ENCODE peak calls at places on chromosomes 11 and 22, in four cellular contexts. N, U, H and P are unnamed samples.

GRCh38 chr22:17060126-17060525 is 24.7 kb upstream of the IL17RA start:
- DNase-seq in N (no peak), U (no peak), H (no peak), P (no peak)

GRCh38 chr11:11976476-11977187 is 31.8 kb downstream of the DKK3 start:
- DNase-seq in N (peak), U (no peak), H (no peak), P (no peak)

GRCh38 chr11:110438017-110438416 is 8.3 kb downstream of the FDX1 start:
- DNase-seq in N (no peak), U (no peak), H (no peak), P (no peak)

GRCh38 chr11:112634551-112634950 is 326.7 kb upstream of the NCAM1 start:
- DNase-seq in N (no peak), U (no peak), H (no peak), P (no peak)

GRCh38 chr11:73335204-73335923 is 27.3 kb downstream of the ARHGEF17 start:
- DNase-seq in N (peak), U (no peak), H (peak), P (peak)

GRCh38 chr11:120123946-120124345 is 14.0 kb downstream of the TRIM29 start:
- DNase-seq in N (peak), U (no peak), H (no peak), P (no peak)

GRCh38 chr11:119015054-119015611 is 3.0 kb downstream of the RPS25 start:
- DNase-seq in N (no peak), U (no peak), H (no peak), P (no peak)

GRCh38 chr11:104653011-104653806 is 245.1 kb downstream of the CASP12 start:
- DNase-seq in N (peak), U (no peak), H (no peak), P (no peak)

GRCh38 chr22:43337385-43337784 is 5.8 kb downstream of the SCUBE1 start:
- DNase-seq in N (no peak), U (no peak), H (no peak), P (no peak)

GRCh38 chr22:36506637-36507517 is at the start of gene FOXRED2:
- DNase-seq in N (peak), U (peak), H (peak), P (peak)

GRCh38 chr11:9139628-9140357 is 48.4 kb upstream of the SCUBE2 start:
- DNase-seq in N (peak), U (no peak), H (no peak), P (no peak)

GRCh38 chr11:66967670-66968425 is 7.3 kb upstream of the C11orf86 start:
- DNase-seq in N (peak), U (no peak), H (no peak), P (no peak)

GRCh38 chr11:115959098-115959497 is 454.9 kb upstream of the CADM1 start:
- DNase-seq in N (no peak), U (no peak), H (no peak), P (no peak)

GRCh38 chr11:113506893-113507292 is 31.7 kb upstream of the DRD2 start:
- DNase-seq in N (no peak), U (no peak), H (no peak), P (no peak)

GRCh38 chr11:44814881-44815592 is 88.3 kb downstream of the TSPAN18 start:
- DNase-seq in N (no peak), U (no peak), H (no peak), P (no peak)

GRCh38 chr22:30354644-30355043 is 2.0 kb downstream of the SF3A1 start:
- DNase-seq in N (no peak), U (no peak), H (no peak), P (no peak)

GRCh38 chr22:48481748-48482147 is 1345.9 kb downstream of the BRD1 start:
- DNase-seq in N (no peak), U (no peak), H (no peak), P (no peak)

GRCh38 chr11:1754376-1755150 is 4.2 kb upstream of the IFITM10 start:
- DNase-seq in N (no peak), U (no peak), H (no peak), P (no peak)

GRCh38 chr11:11977206-11977938 is 31.1 kb downstream of the DKK3 start:
- DNase-seq in N (peak), U (peak), H (no peak), P (no peak)

GRCh38 chr22:39592104-39593060 is 21.8 kb downstream of the CACNA1I start:
- DNase-seq in N (peak), U (peak), H (no peak), P (no peak)